ENCODE peak calls at places on chromosomes 2 and 18, in six cellular contexts. I is sigmoid colon, N is endodermal cell, M is IMR-90, G is gastrocnemius medialis, Q is PC-9. Y is an unnamed sample. For H3K27me3, the result is how much of the 10 kb centered on the place peaks cover.

GRCh38 chr2:39368846-39369245 is 68.2 kb downstream of the MAP4K3 start:
- DNase-seq in N (no peak), M (no peak), I (no peak), Q (no peak), G (no peak), Y (no peak)

GRCh38 chr2:14355102-14355501 is 277.4 kb upstream of the LRATD1 start:
- DNase-seq in G (no peak), N (no peak), M (no peak), I (no peak), Q (no peak), Y (no peak)

GRCh38 chr2:187920511-187920910 is 366.3 kb upstream of the TFPI start:
- DNase-seq in M (no peak), G (no peak), I (no peak), Q (no peak), N (no peak), Y (no peak)

GRCh38 chr2:223054193-223054781 is 2.3 kb downstream of the KCNE4 start:
- DNase-seq in M (peak), I (peak), G (peak), Q (no peak), N (no peak), Y (no peak)

GRCh38 chr2:177313162-177313781 is 48.7 kb upstream of the NFE2L2 start:
- DNase-seq in G (no peak), Q (no peak), I (no peak), M (no peak), N (no peak), Y (no peak)

GRCh38 chr18:7872569-7872968 is 305.5 kb downstream of the PTPRM start:
- DNase-seq in I (no peak), N (no peak), M (peak), Q (peak), G (peak), Y (no peak)

GRCh38 chr18:45416168-45416567 is 199.1 kb upstream of the SLC14A2 start:
- DNase-seq in I (no peak), G (no peak), Q (no peak), N (no peak), M (no peak), Y (no peak)

GRCh38 chr2:218230882-218231281 is 13.9 kb downstream of the ARPC2 start:
- DNase-seq in I (no peak), Q (no peak), G (no peak), N (no peak), M (peak), Y (no peak)

GRCh38 chr2:27747827-27748352 is 23.6 kb upstream of the MRPL33 start:
- DNase-seq in G (no peak), M (no peak), I (no peak), N (no peak), Q (no peak), Y (no peak)

GRCh38 chr2:238478216-238478615 is 51.5 kb downstream of the ASB1 start:
- DNase-seq in M (no peak), N (no peak), I (no peak), Q (no peak), G (no peak), Y (no peak)
- H3K27ac ChIP-seq in M (no peak), N (no peak), I (no peak), Q (no peak), G (no peak), Y (no peak)

GRCh38 chr2:110858135-110858737 is 125.9 kb downstream of the ACOXL start:
- DNase-seq in M (no peak), Q (no peak), I (no peak), N (no peak), G (no peak), Y (no peak)
- TF ChIP-seq CTCF in M (no peak), Q (no peak), I (no peak), N (no peak), G (no peak), Y (no peak)

DNA sequence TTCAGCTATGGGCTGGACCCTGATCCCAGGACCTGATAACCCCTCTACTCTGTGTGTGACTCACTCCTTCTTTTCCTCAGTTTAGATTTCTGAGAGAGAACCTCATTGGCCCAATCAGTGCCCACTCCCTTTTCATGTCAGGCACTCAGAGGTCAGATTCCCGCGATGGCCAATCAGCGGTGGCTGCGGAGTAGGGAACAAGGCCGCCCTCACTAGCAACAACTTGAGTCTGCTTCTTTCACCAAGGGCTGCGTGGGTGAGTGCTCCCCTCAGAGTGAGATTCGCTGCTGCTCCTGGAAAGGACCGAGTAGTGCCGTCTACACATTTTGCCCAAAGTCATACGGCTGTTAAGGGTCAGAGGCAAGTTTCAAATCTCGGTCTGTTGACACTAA is 34.7 kb downstream of the NPPC start:
- DNase-seq in I (no peak), M (no peak), G (no peak), N (no peak), Q (no peak), Y (no peak)
- H3K27me3 ChIP-seq in I (under half), M (under half), G (under half), N (under half), Q (under half), Y (under half)

DNA sequence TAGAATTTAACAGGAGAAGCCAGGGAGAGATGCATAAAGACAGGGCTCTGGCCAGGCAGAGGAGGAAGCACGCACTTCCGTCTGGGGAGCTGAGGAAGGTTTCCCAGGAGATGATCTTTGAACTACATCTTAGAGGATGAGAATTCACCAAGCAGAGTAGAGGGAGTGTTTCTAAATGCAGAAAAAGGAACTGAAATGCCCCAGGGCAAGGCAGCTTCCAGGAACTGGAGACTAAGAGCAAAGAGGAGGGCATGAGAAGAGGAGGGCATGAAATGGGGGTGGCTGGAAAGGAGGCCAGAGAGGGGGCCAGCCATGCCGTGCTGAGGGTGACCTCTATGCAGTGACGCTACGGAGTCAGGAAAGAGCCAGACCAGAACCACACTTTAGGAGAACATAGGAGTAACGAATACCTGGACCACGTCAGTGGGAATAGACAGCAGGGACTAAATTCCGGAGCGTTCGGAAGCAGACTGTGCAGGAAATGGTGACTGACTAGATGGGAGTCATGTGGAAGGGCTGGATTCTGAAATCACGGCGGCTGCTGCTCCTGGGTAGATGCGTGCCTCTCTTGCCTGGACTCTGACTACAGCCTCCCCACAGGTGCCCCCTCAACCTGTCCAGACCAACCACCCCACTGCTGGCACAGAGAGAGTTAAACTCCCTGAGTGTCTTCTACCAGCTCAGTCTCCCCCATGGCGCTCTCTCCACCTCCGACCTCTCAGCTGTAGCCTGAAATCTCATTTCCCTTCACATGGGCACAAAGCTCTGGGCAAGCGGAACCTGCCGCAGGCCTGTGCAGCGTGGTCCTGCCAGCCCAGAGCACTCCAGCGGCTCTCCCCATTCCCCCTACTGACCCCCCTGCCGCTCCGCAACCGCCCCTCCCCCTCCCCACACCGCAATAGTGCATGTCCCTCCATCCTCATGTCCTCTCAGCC is 87.0 kb upstream of the RTN4 start:
- DNase-seq in M (no peak), N (no peak), Q (no peak), G (no peak), I (no peak), Y (no peak)
- H3K27ac ChIP-seq in M (no peak), N (peak), Q (no peak), G (no peak), I (peak), Y (no peak)

DNA sequence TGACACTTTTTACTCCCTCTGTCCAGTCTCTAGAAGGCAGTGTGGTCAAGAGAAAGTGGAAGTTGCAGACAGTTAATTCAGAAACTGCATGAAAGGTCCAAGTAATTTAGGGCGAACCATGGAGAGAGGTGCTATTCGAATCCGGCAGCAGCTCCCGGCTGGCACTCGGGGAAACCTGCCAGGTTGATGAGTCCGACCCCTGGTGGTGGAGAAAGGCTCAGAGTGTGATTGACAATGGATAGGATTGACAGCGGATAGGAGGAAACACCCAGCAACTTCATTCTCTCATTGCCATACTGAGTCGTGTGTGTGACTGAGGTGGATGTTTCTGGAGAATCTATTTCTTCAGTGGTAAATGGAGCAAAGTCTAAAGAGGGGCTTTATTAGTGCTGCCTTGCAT is 101.7 kb downstream of the DCDC2C start:
- DNase-seq in M (no peak), G (no peak), N (peak), I (no peak), Q (no peak), Y (no peak)
- TF ChIP-seq CTCF in M (no peak), G (no peak), N (peak), I (no peak), Q (peak), Y (peak)

GRCh38 chr2:110959233-110959632 is 161.5 kb upstream of the BCL2L11 start:
- DNase-seq in Q (no peak), I (no peak), N (no peak), G (no peak), M (no peak), Y (no peak)
- H3K27me3 ChIP-seq in Q (under half), I (under half), N (under half), G (under half), M (under half), Y (under half)

GRCh38 chr18:55323051-55323994 is 264.7 kb downstream of the TCF4 start:
- DNase-seq in G (no peak), Q (no peak), N (no peak), M (peak), I (no peak), Y (no peak)
- H3K27ac ChIP-seq in G (peak), Q (no peak), N (no peak), M (peak), I (peak), Y (no peak)

GRCh38 chr2:205053827-205054410 is 508.6 kb downstream of the PARD3B start:
- DNase-seq in M (peak), Q (no peak), N (no peak), I (no peak), G (no peak), Y (no peak)

GRCh38 chr2:205052781-205053180 is 507.5 kb downstream of the PARD3B start:
- DNase-seq in I (no peak), N (no peak), Q (no peak), G (no peak), M (no peak), Y (no peak)

GRCh38 chr2:205047273-205047839 is 502.1 kb downstream of the PARD3B start:
- DNase-seq in I (no peak), Q (no peak), M (no peak), N (peak), G (no peak), Y (no peak)

GRCh38 chr2:205054789-205055188 is 509.5 kb downstream of the PARD3B start:
- DNase-seq in G (no peak), I (no peak), M (no peak), N (no peak), Q (no peak), Y (no peak)

DNA sequence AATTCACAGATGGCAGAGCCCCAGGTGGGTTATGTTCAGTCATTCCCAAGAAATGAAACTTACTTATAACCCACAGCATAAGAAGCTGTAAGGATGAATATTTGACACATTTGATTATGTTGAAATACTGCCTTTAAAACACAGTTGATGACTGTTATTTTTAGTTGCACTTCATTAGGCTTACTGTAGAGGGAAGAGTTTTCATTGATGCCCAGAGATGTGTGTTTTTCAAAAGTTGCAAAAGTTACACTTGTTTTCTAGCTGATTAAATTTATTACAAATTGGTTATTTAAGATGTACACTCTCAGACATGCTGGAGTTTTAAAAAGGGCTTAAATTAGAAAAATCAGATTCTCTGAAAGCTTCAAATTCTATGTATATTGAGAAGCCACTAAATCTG is 506.1 kb downstream of the PARD3B start:
- DNase-seq in Q (no peak), N (no peak), M (no peak), I (no peak), G (no peak), Y (no peak)
- TF ChIP-seq CTCF in Q (no peak), N (peak), M (peak), I (no peak), G (no peak), Y (peak)

Y was measured in AG04450.